ENCODE peak calls at places on chromosomes 3 and 15, in six cellular contexts. J is pancreas, W is hepatocyte, I is cardiac muscle cell, M is suprapubic skin, X is activated B cell treated with CpG ODN at 0.5 μM for 24 hours. P is an unnamed sample.

GRCh38 chr3:179452166-179452544 is 885 bp upstream of the GNB4 start:
- DNase-seq in M (no peak), X (no peak), J (no peak), W (peak), I (peak), P (no peak)

GRCh38 chr15:35000511-35000910 is 12.4 kb upstream of the ZNF770 start:
- DNase-seq in I (no peak), M (no peak), W (no peak), J (no peak), X (no peak), P (no peak)

GRCh38 chr3:27521179-27521871 is 37.1 kb upstream of the SLC4A7 start:
- DNase-seq in X (no peak), J (no peak), M (no peak), W (peak), I (no peak), P (no peak)

GRCh38 chr15:35912196-35912595 is 366.2 kb upstream of the DPH6 start:
- DNase-seq in I (no peak), X (no peak), J (no peak), W (peak), M (no peak), P (no peak)

GRCh38 chr3:46228259-46229222 is 13.7 kb upstream of the CCR3 start:
- DNase-seq in X (no peak), W (peak), J (no peak), I (no peak), M (no peak), P (no peak)

GRCh38 chr15:58568157-58568571 is 136.4 kb downstream of the LIPC start:
- DNase-seq in W (no peak), J (no peak), M (no peak), X (no peak), I (no peak), P (no peak)

GRCh38 chr3:25448750-25449684 is 21.0 kb downstream of the RARB start:
- DNase-seq in I (peak), X (no peak), J (peak), M (peak), W (peak), P (peak)

GRCh38 chr15:68726246-68726645 is 94.4 kb downstream of the ANP32A start:
- DNase-seq in I (no peak), J (no peak), X (no peak), W (no peak), M (no peak), P (no peak)

GRCh38 chr15:65286069-65286703 is 497 bp downstream of the PARP16 start:
- DNase-seq in J (peak), I (peak), W (peak), X (no peak), M (no peak), P (no peak)

GRCh38 chr3:105823149-105823866 is 45.5 kb downstream of the CBLB start:
- DNase-seq in X (no peak), W (peak), I (no peak), J (no peak), M (no peak), P (no peak)

DNA sequence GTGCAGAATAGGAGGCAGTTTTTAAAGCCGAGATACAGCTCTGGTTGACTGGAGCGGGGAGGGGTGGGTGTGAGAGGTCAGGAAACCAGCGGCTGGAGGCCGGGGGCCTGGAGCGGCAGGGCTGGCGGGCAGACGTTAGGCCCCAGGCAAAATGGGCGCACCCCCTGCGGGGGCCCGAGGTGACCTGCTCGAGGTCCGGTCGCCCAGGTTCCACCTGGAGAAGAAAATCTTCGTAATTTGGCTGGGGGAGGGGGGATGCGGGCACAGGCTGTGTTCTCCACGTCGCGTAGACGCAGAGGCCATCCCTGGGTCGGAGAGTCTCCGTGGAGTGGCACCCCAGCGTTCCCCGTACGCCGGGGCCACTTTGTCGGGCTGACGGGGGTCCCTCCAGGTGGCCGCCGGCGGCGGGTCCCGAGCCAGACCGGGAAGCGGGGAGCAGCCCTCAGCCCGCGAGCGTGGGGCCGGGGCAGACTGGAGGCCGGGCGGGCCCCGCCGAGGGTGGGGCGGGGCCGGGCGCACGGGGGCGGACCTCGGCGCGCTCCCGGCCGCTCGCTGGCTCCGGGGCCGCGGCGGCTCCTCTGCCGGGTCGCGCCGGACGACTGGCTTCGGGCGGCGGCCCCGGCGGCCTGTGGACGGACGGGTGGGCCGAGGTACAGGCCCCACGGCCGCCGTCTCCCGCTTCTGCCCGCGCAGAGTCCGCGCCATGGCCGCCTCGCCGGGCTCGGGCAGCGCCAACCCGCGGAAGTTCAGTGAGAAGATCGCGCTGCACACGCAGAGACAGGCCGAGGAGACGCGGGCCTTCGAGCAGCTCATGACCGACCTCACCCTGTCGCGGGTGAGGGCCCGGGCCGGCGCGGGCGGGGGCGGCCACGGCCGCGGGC is at the start of gene CRTC3:
- DNase-seq in W (peak), M (no peak), I (peak), X (peak), J (peak), P (peak)
- TF ChIP-seq CTCF in W (no peak), M (no peak), I (peak), X (no peak), J (no peak), P (no peak)

GRCh38 chr15:94602771-94603474 is 371.6 kb downstream of the MCTP2 start:
- DNase-seq in W (no peak), J (no peak), X (no peak), M (no peak), I (peak), P (no peak)
- TF ChIP-seq CTCF in W (no peak), J (no peak), X (no peak), M (no peak), I (no peak), P (no peak)

GRCh38 chr15:62605292-62605691 is 437.3 kb upstream of the TPM1 start:
- DNase-seq in I (no peak), X (no peak), W (no peak), J (no peak), M (no peak), P (no peak)

GRCh38 chr15:62600376-62600775 is 435.3 kb upstream of the C2CD4B start:
- DNase-seq in J (no peak), M (no peak), I (no peak), X (no peak), W (no peak), P (no peak)

GRCh38 chr15:62603757-62604156 is 438.7 kb upstream of the C2CD4B start:
- DNase-seq in J (no peak), I (no peak), X (no peak), W (no peak), M (no peak), P (no peak)

GRCh38 chr15:62598217-62598616 is 433.1 kb upstream of the C2CD4B start:
- DNase-seq in J (no peak), W (no peak), M (no peak), I (no peak), X (no peak), P (no peak)

DNA sequence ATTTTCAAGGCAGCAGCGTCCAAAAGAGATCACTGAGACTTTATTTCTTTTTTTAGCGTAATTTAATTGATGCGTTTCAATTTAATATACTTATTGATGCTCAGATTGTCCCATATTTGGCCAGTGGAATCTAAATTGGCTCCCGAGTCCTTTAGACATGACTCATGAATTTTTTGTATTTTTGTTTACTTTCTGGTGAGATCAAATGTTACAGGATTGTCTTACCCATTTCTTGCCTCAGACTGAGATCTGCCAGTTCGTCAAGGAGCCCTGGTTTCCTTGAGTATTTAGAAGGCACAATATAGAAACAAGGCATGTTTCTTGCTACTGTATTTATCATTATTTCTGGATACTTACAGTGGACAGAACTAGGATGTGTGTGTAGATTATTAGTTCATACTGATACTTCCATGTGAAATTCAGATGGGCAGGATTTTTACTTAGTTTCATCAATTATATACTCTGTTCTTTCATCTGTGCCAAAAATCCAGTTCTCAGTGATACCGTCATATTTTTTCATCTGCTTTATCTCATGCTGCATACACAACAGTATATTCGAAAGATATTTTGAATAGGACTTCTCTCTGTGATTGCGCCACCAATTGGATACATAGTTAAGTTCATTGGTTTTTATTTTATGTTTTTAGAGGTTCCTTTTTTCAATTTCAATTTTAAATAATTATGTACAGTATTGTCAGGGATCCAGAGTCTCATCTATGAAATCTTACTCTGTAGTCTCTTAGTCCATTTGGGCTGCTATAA is 436.9 kb upstream of the C2CD4B start:
- DNase-seq in X (no peak), W (no peak), J (no peak), I (no peak), M (no peak), P (no peak)
- TF ChIP-seq CTCF in X (no peak), W (no peak), J (no peak), I (no peak), M (no peak), P (no peak)

DNA sequence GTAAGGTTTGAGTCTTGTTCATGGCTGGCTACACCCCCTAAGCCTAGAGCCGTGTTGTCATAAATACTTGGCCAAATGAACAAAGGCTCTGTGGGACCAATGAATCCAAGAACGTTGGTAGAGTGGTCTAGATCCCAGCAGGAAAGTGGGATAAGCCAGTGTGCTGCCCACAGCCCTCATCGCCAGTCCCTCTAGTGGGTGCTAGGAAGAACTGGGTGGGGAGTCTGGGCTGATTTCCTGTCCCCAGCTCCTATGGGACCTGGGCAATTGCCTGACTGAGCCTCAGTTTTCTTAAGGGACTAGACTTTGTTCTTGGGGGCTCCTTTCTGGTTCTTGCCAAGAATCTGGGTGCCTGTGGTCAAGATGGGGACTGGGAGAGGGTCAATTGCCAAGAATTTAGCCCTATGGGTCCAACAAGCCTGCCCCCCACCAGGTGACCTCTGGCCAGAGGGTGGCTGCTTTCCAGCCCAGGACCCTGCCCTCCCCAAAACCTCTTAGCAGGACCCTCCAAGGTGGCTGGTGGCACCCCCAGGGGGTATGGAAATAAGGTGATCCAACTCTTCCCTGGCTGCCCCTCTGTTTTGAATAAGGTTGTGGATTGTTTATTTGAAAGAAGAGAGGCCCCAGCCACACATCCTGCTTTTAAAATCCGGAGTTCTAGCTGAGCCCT is 42.7 kb downstream of the SMAD6 start:
- DNase-seq in M (no peak), I (no peak), J (peak), W (no peak), X (no peak), P (no peak)
- TF ChIP-seq CTCF in M (no peak), I (no peak), J (no peak), W (no peak), X (no peak), P (no peak)

GRCh38 chr3:134339331-134339730 is 34.9 kb downstream of the AMOTL2 start:
- DNase-seq in M (peak), J (no peak), W (no peak), I (no peak), X (no peak), P (no peak)
- TF ChIP-seq CTCF in M (no peak), J (no peak), W (no peak), I (no peak), X (no peak), P (no peak)